ENCODE peak calls at places on chromosomes 13 and 19, in seven cellular contexts. V, T, B, A, M, S and J are unnamed samples.

GRCh38 chr13:78977311-78977710 is 318.4 kb upstream of the OBI1 start:
- DNase-seq in T (no peak), B (no peak), A (no peak), S (no peak), M (no peak), V (no peak), J (no peak)

GRCh38 chr19:49555600-49556411 is 24.6 kb downstream of the NOSIP start:
- DNase-seq in S (peak; percentile 51), V (peak; percentile 68), A (peak; percentile 6), T (no peak), B (peak; percentile 42), M (peak; percentile 11), J (peak; percentile 28)

GRCh38 chr19:54460230-54461005 is 3.2 kb downstream of the LENG9 start:
- DNase-seq in A (no peak), T (no peak), S (no peak), V (no peak), B (no peak), M (no peak), J (no peak)

GRCh38 chr13:26968431-26969335 is 202.9 kb downstream of the USP12 start:
- DNase-seq in T (no peak), A (no peak), V (no peak), B (peak; percentile 52), S (no peak), M (no peak), J (no peak)

GRCh38 chr19:1884719-1885334 is 469 bp downstream of the ABHD17A start:
- DNase-seq in A (no peak), S (no peak), M (no peak), T (no peak), V (no peak), B (peak; percentile 24), J (no peak)

GRCh38 chr19:15025237-15025636 is 24.0 kb upstream of the CASP14 start:
- DNase-seq in S (no peak), T (no peak), A (no peak), B (peak; percentile 7), M (no peak), V (no peak), J (no peak)

GRCh38 chr19:56217039-56217949 is 15.2 kb downstream of the ZSCAN5C start:
- DNase-seq in M (no peak), T (no peak), B (no peak), A (no peak), S (peak; percentile 41), V (no peak), J (peak; percentile 72)

GRCh38 chr13:27020415-27020814 is 151.2 kb downstream of the USP12 start:
- DNase-seq in V (no peak), M (no peak), B (no peak), A (no peak), T (no peak), S (no peak), J (no peak)

GRCh38 chr13:73088332-73088935 is 29.6 kb downstream of the KLF5 start:
- DNase-seq in T (no peak), S (no peak), V (no peak), M (no peak), A (no peak), B (no peak), J (no peak)

GRCh38 chr19:14599548-14600147 is 16.8 kb downstream of the CLEC17A start:
- DNase-seq in T (no peak), M (no peak), V (no peak), A (no peak), B (no peak), S (no peak), J (no peak)